ENCODE peak calls at places on chromosomes 4 and X, in seven cellular contexts. S is CD8-positive, alpha-beta T cell; W is activated T-helper 1 cell treated with anti-CD3 and anti-CD28 coated beads, Interleukin-2, amount 50 U/mL, for 16 hours; K is RKO; O is BJ; Q is stimulated activated CD8-positive, alpha-beta memory T cell treated with anti-CD3 and anti-CD28 coated beads, Interleukin-7, amount 100 ng/mL, for 1 hour; B is prostate gland. F is an unnamed sample.

GRCh38 chr4:169307581-169307980 is 36.8 kb upstream of the SH3RF1 start:
- DNase-seq in S (no peak), W (no peak), K (no peak), O (no peak), Q (no peak), B (no peak), F (peak)

GRCh38 chr4:172515266-172515879 is 653.2 kb upstream of the GALNT7 start:
- DNase-seq in S (no peak), W (no peak), K (no peak), O (peak), Q (no peak), B (no peak), F (peak)

GRCh38 chr4:168150651-168151050 is 58.3 kb downstream of the ANXA10 start:
- DNase-seq in S (no peak), W (no peak), K (no peak), O (no peak), Q (no peak), B (no peak), F (no peak)

GRCh38 chrX:106959897-106960296 is 39.7 kb downstream of the CLDN2 start:
- DNase-seq in S (no peak), W (no peak), K (peak), O (no peak), Q (no peak), B (peak), F (peak)

GRCh38 chrX:34918856-34919255 is 23.7 kb upstream of the FAM47B start:
- DNase-seq in S (no peak), W (no peak), K (peak), O (no peak), Q (no peak), B (peak), F (peak)

GRCh38 chr4:53929955-53930798 is 134.2 kb downstream of the CHIC2 start:
- DNase-seq in S (peak), W (no peak), K (peak), O (peak), Q (peak), B (peak), F (peak)

GRCh38 chr4:111228874-111229273 is 606.0 kb upstream of the PITX2 start:
- DNase-seq in S (no peak), W (no peak), K (peak), O (no peak), Q (no peak), B (no peak), F (no peak)

GRCh38 chr4:163048447-163048846 is 118.2 kb downstream of the NAF1 start:
- DNase-seq in S (no peak), W (no peak), K (peak), O (no peak), Q (no peak), B (no peak), F (peak)

GRCh38 chrX:124346064-124346876 is at the start of gene SH2D1A:
- DNase-seq in S (peak), W (no peak), K (no peak), O (no peak), Q (no peak), B (no peak), F (no peak)

GRCh38 chr4:70992354-70992753 is 1.1 kb upstream of the DCK start:
- DNase-seq in S (no peak), W (no peak), K (no peak), O (no peak), Q (no peak), B (no peak), F (peak)

GRCh38 chr4:40749717-40750460 is at the start of gene NSUN7:
- DNase-seq in S (peak), W (no peak), K (no peak), O (no peak), Q (no peak), B (peak), F (peak)